ENCODE peak calls at places on chromosomes 6 and 20, in five cellular contexts. One of them, this sample, is unnamed.

GRCh38 chr6:20688710-20689500 is 154.6 kb downstream of the CDKAL1 start:
- DNase-seq in WTC11: no peak
- DNase-seq in testis: no peak
- DNase-seq in cardiac fibroblast: peak; percentile 63
- DNase-seq in heart left ventricle: no peak
- DNase-seq in this sample: no peak

GRCh38 chr6:3865463-3865862 is 16.3 kb downstream of the FAM50B start:
- DNase-seq in WTC11: no peak
- DNase-seq in testis: no peak
- DNase-seq in cardiac fibroblast: no peak
- DNase-seq in heart left ventricle: no peak
- DNase-seq in this sample: no peak

GRCh38 chr6:135522975-135523692 is 25.6 kb upstream of the AHI1 start:
- DNase-seq in WTC11: no peak
- DNase-seq in testis: no peak
- DNase-seq in cardiac fibroblast: peak; percentile 63
- DNase-seq in heart left ventricle: no peak
- DNase-seq in this sample: no peak

GRCh38 chr20:36128463-36129176 is 25.9 kb upstream of the EPB41L1 start:
- DNase-seq in WTC11: no peak
- DNase-seq in testis: peak; percentile 23
- DNase-seq in cardiac fibroblast: peak; percentile 61
- DNase-seq in heart left ventricle: no peak
- DNase-seq in this sample: no peak

GRCh38 chr20:49792611-49793010 is 20.0 kb upstream of the SLC9A8 start:
- DNase-seq in WTC11: no peak
- DNase-seq in testis: no peak
- DNase-seq in cardiac fibroblast: no peak
- DNase-seq in heart left ventricle: no peak
- DNase-seq in this sample: no peak

GRCh38 chr6:163183791-163184190 is 230.7 kb upstream of the QKI start:
- DNase-seq in WTC11: no peak
- DNase-seq in testis: no peak
- DNase-seq in cardiac fibroblast: peak; percentile 25
- DNase-seq in heart left ventricle: no peak
- DNase-seq in this sample: no peak

GRCh38 chr6:44301106-44301505 is 12.0 kb downstream of the AARS2 start:
- DNase-seq in WTC11: no peak
- DNase-seq in testis: no peak
- DNase-seq in cardiac fibroblast: no peak
- DNase-seq in heart left ventricle: no peak
- DNase-seq in this sample: no peak

GRCh38 chr20:51528263-51529026 is 14.1 kb downstream of the NFATC2 start:
- DNase-seq in WTC11: no peak
- DNase-seq in testis: no peak
- DNase-seq in cardiac fibroblast: no peak
- DNase-seq in heart left ventricle: no peak
- DNase-seq in this sample: no peak

GRCh38 chr20:16028923-16029322 is 544.3 kb downstream of the KIF16B start:
- DNase-seq in WTC11: no peak
- DNase-seq in testis: no peak
- DNase-seq in cardiac fibroblast: no peak
- DNase-seq in heart left ventricle: no peak
- DNase-seq in this sample: no peak

GRCh38 chr6:141657812-141658211 is 474.9 kb upstream of the GJE1 start:
- DNase-seq in WTC11: no peak
- DNase-seq in testis: no peak
- DNase-seq in cardiac fibroblast: no peak
- DNase-seq in heart left ventricle: no peak
- DNase-seq in this sample: no peak

GRCh38 chr6:153424719-153425400 is 293.8 kb upstream of the RGS17 start:
- DNase-seq in WTC11: no peak
- DNase-seq in testis: no peak
- DNase-seq in cardiac fibroblast: no peak
- DNase-seq in heart left ventricle: no peak
- DNase-seq in this sample: no peak

GRCh38 chr6:166477647-166478365 is 95.1 kb upstream of the MPC1 start:
- DNase-seq in WTC11: no peak
- DNase-seq in testis: no peak
- DNase-seq in cardiac fibroblast: no peak
- DNase-seq in heart left ventricle: no peak
- DNase-seq in this sample: peak; percentile 54

GRCh38 chr6:12504325-12504966 is 212.1 kb upstream of the PHACTR1 start:
- DNase-seq in WTC11: peak; percentile 33
- DNase-seq in testis: no peak
- DNase-seq in cardiac fibroblast: no peak
- DNase-seq in heart left ventricle: no peak
- DNase-seq in this sample: no peak

GRCh38 chr20:23161244-23161875 is 75.2 kb upstream of the CD93 start:
- DNase-seq in WTC11: no peak
- DNase-seq in testis: no peak
- DNase-seq in cardiac fibroblast: peak; percentile 37
- DNase-seq in heart left ventricle: no peak
- DNase-seq in this sample: peak; percentile 84

GRCh38 chr6:120608826-120609225 is 725.5 kb downstream of the TBC1D32 start:
- DNase-seq in WTC11: no peak
- DNase-seq in testis: no peak
- DNase-seq in cardiac fibroblast: no peak
- DNase-seq in heart left ventricle: no peak
- DNase-seq in this sample: no peak

GRCh38 chr6:116229287-116229913 is 24.5 kb downstream of the TSPYL4 start:
- DNase-seq in WTC11: peak; percentile 95
- DNase-seq in testis: peak; percentile 95
- DNase-seq in cardiac fibroblast: peak; percentile 93
- DNase-seq in heart left ventricle: peak; percentile 91
- DNase-seq in this sample: no peak

GRCh38 chr6:100446115-100446921 is 18.4 kb downstream of the SIM1 start:
- DNase-seq in WTC11: no peak
- DNase-seq in testis: no peak
- DNase-seq in cardiac fibroblast: no peak
- DNase-seq in heart left ventricle: no peak
- DNase-seq in this sample: no peak

GRCh38 chr6:89667872-89668556 is 29.5 kb upstream of the LYRM2 start:
- DNase-seq in WTC11: no peak
- DNase-seq in testis: no peak
- DNase-seq in cardiac fibroblast: peak; percentile 54
- DNase-seq in heart left ventricle: no peak
- DNase-seq in this sample: no peak

GRCh38 chr20:43954704-43955243 is 40.1 kb downstream of the TOX2 start:
- DNase-seq in WTC11: no peak
- DNase-seq in testis: no peak
- DNase-seq in cardiac fibroblast: no peak
- DNase-seq in heart left ventricle: no peak
- DNase-seq in this sample: no peak

GRCh38 chr20:61697666-61698597 is 367.7 kb downstream of the TAF4 start:
- DNase-seq in WTC11: no peak
- DNase-seq in testis: no peak
- DNase-seq in cardiac fibroblast: no peak
- DNase-seq in heart left ventricle: no peak
- DNase-seq in this sample: no peak

GRCh38 chr6:16805190-16805860 is 44.1 kb upstream of the ATXN1 start:
- DNase-seq in WTC11: no peak
- DNase-seq in testis: no peak
- DNase-seq in cardiac fibroblast: no peak
- DNase-seq in heart left ventricle: no peak
- DNase-seq in this sample: no peak

GRCh38 chr6:70375882-70376281 is 37.4 kb upstream of the FAM135A start:
- DNase-seq in WTC11: no peak
- DNase-seq in testis: no peak
- DNase-seq in cardiac fibroblast: no peak
- DNase-seq in heart left ventricle: no peak
- DNase-seq in this sample: no peak

GRCh38 chr6:12969933-12970332 is 253.4 kb downstream of the PHACTR1 start:
- DNase-seq in WTC11: no peak
- DNase-seq in testis: no peak
- DNase-seq in cardiac fibroblast: no peak
- DNase-seq in heart left ventricle: no peak
- DNase-seq in this sample: no peak

GRCh38 chr6:163449076-163449475 is 34.6 kb downstream of the QKI start:
- DNase-seq in WTC11: no peak
- DNase-seq in testis: no peak
- DNase-seq in cardiac fibroblast: no peak
- DNase-seq in heart left ventricle: no peak
- DNase-seq in this sample: no peak

GRCh38 chr6:89939144-89939543 is 44.9 kb downstream of the GJA10 start:
- DNase-seq in WTC11: no peak
- DNase-seq in testis: no peak
- DNase-seq in cardiac fibroblast: no peak
- DNase-seq in heart left ventricle: no peak
- DNase-seq in this sample: no peak

GRCh38 chr6:292506-293184 is 358 bp downstream of the DUSP22 start:
- DNase-seq in WTC11: peak; percentile 64
- DNase-seq in testis: peak; percentile 78
- DNase-seq in cardiac fibroblast: peak; percentile 41
- DNase-seq in heart left ventricle: peak; percentile 81
- DNase-seq in this sample: peak; percentile 98

GRCh38 chr6:126040826-126041225 is 54.5 kb downstream of the TRMT11 start:
- DNase-seq in WTC11: no peak
- DNase-seq in testis: no peak
- DNase-seq in cardiac fibroblast: peak; percentile 78
- DNase-seq in heart left ventricle: no peak
- DNase-seq in this sample: no peak

GRCh38 chr6:105608711-105609374 is 206.0 kb upstream of the PREP start:
- DNase-seq in WTC11: no peak
- DNase-seq in testis: no peak
- DNase-seq in cardiac fibroblast: peak; percentile 66
- DNase-seq in heart left ventricle: no peak
- DNase-seq in this sample: no peak

GRCh38 chr6:169811072-169811471 is 59.6 kb downstream of the ERMARD start:
- DNase-seq in WTC11: no peak
- DNase-seq in testis: no peak
- DNase-seq in cardiac fibroblast: no peak
- DNase-seq in heart left ventricle: no peak
- DNase-seq in this sample: peak; percentile 40

GRCh38 chr6:127855542-127856159 is 45.2 kb downstream of the THEMIS start:
- DNase-seq in WTC11: peak; percentile 11
- DNase-seq in testis: peak; percentile 15
- DNase-seq in cardiac fibroblast: peak; percentile 66
- DNase-seq in heart left ventricle: no peak
- DNase-seq in this sample: no peak

GRCh38 chr20:31595380-31595653 is 9.8 kb upstream of the ID1 start:
- DNase-seq in WTC11: no peak
- DNase-seq in testis: no peak
- DNase-seq in cardiac fibroblast: no peak
- DNase-seq in heart left ventricle: no peak
- DNase-seq in this sample: no peak

GRCh38 chr20:31595654-31596411 is 9.3 kb upstream of the ID1 start:
- DNase-seq in WTC11: peak; percentile 75
- DNase-seq in testis: peak; percentile 79
- DNase-seq in cardiac fibroblast: peak; percentile 99
- DNase-seq in heart left ventricle: peak; percentile 92
- DNase-seq in this sample: peak; percentile 78

GRCh38 chr20:31594558-31595379 is 10.3 kb upstream of the ID1 start:
- DNase-seq in WTC11: peak; percentile 79
- DNase-seq in testis: no peak
- DNase-seq in cardiac fibroblast: peak; percentile 40
- DNase-seq in heart left ventricle: peak; percentile 82
- DNase-seq in this sample: no peak

GRCh38 chr20:31594002-31594557 is 11.0 kb upstream of the ID1 start:
- DNase-seq in WTC11: no peak
- DNase-seq in testis: no peak
- DNase-seq in cardiac fibroblast: no peak
- DNase-seq in heart left ventricle: no peak
- DNase-seq in this sample: no peak

GRCh38 chr20:31593221-31594001 is 11.7 kb upstream of the ID1 start:
- DNase-seq in WTC11: no peak
- DNase-seq in testis: no peak
- DNase-seq in cardiac fibroblast: peak; percentile 80
- DNase-seq in heart left ventricle: no peak
- DNase-seq in this sample: no peak
- TF ChIP-seq CTCF in WTC11: no peak
- TF ChIP-seq CTCF in testis: no peak
- TF ChIP-seq CTCF in cardiac fibroblast: peak; percentile 7
- TF ChIP-seq CTCF in heart left ventricle: no peak
- TF ChIP-seq CTCF in this sample: no peak

GRCh38 chr6:35972471-35972985 is 51.6 kb upstream of the SRPK1 start:
- DNase-seq in WTC11: peak; percentile 37
- DNase-seq in testis: peak; percentile 36
- DNase-seq in cardiac fibroblast: peak; percentile 40
- DNase-seq in heart left ventricle: no peak
- DNase-seq in this sample: no peak
- TF ChIP-seq CTCF in WTC11: no peak
- TF ChIP-seq CTCF in testis: no peak
- TF ChIP-seq CTCF in cardiac fibroblast: peak; percentile 19
- TF ChIP-seq CTCF in heart left ventricle: no peak
- TF ChIP-seq CTCF in this sample: peak; percentile 16

DNA sequence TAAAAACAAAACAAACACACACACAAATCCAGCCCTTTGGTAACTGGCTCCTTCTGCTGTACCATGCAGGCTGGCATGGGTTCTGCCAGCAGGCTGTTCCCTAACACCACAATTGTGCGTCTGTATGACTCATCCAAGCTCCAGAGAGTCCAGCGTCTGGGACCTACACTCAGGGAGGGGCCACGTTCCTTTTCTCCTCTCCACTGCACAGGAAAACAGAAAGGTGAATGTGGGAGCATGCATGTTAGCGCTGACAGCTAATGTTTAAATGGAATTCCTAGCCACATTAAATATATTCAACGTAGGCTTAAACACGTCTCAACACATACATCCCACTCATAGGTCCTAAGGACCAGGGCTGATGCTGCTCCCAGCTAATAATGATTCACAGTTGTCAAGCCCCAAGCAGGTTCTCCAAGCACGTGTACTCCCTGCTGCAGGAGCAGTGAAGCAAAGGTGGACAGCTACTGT is 20.7 kb downstream of the MAP1LC3A start:
- DNase-seq in WTC11: no peak
- DNase-seq in testis: peak; percentile 46
- DNase-seq in cardiac fibroblast: peak; percentile 87
- DNase-seq in heart left ventricle: peak; percentile 82
- DNase-seq in this sample: no peak
- TF ChIP-seq CTCF in WTC11: no peak
- TF ChIP-seq CTCF in testis: no peak
- TF ChIP-seq CTCF in cardiac fibroblast: peak; percentile 85
- TF ChIP-seq CTCF in heart left ventricle: peak; percentile 49
- TF ChIP-seq CTCF in this sample: no peak

GRCh38 chr20:59515013-59515905 is 89.1 kb upstream of the PHACTR3 start:
- DNase-seq in WTC11: peak; percentile 91
- DNase-seq in testis: peak; percentile 88
- DNase-seq in cardiac fibroblast: peak; percentile 59
- DNase-seq in heart left ventricle: peak; percentile 62
- DNase-seq in this sample: no peak
- TF ChIP-seq CTCF in WTC11: peak; percentile 60
- TF ChIP-seq CTCF in testis: peak; percentile 65
- TF ChIP-seq CTCF in cardiac fibroblast: peak; percentile 79
- TF ChIP-seq CTCF in heart left ventricle: peak; percentile 76
- TF ChIP-seq CTCF in this sample: peak; percentile 63

DNA sequence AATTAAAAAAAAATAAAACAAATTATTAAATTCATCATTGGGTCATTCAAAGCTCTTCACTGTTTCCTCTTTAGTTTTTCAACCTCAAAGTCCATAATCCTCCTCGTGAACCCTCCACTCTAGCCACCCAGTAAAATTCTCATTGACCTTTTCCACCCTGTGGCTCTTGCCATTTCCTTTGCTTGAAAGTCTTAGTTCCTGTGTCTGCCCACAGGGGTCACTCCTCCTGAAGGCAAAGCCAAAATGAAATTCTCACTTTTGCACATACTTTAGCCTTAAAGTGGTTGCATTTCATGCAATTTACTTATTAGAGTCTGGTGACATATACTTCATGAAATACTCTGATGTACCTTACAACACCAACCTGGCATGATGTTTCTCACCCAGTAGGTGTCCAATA is 263.7 kb downstream of the BMP2 start:
- DNase-seq in WTC11: no peak
- DNase-seq in testis: no peak
- DNase-seq in cardiac fibroblast: peak; percentile 0
- DNase-seq in heart left ventricle: no peak
- DNase-seq in this sample: no peak
- TF ChIP-seq CTCF in WTC11: no peak
- TF ChIP-seq CTCF in testis: no peak
- TF ChIP-seq CTCF in cardiac fibroblast: peak; percentile 49
- TF ChIP-seq CTCF in heart left ventricle: peak; percentile 29
- TF ChIP-seq CTCF in this sample: no peak